ENCODE peak calls at places on chromosome 13, in four cellular contexts. M, O, L and I are unnamed samples.

GRCh38 chr13:74204606-74205312 is 70.6 kb upstream of the KLF12 start:
- DNase-seq in L (no peak), O (peak; percentile 31), M (no peak), I (no peak)

GRCh38 chr13:85543144-85543543 is 256.1 kb downstream of the SLITRK6 start:
- DNase-seq in L (no peak), M (no peak), O (no peak), I (no peak)

GRCh38 chr13:99659234-99659633 is 158.0 kb downstream of the TM9SF2 start:
- DNase-seq in O (no peak), M (no peak), L (no peak), I (no peak)

GRCh38 chr13:42114912-42115311 is 66.5 kb downstream of the DGKH start:
- DNase-seq in O (no peak), M (no peak), L (no peak), I (no peak)

GRCh38 chr13:27923794-27924528 is 4.2 kb downstream of the PDX1 start:
- DNase-seq in L (no peak), M (no peak), O (no peak), I (no peak)

GRCh38 chr13:111247552-111247951 is 72.9 kb upstream of the TEX29 start:
- DNase-seq in L (no peak), O (no peak), M (no peak), I (peak; percentile 17)

GRCh38 chr13:38167164-38167822 is 182.4 kb upstream of the UFM1 start:
- DNase-seq in L (no peak), M (no peak), O (no peak), I (no peak)

GRCh38 chr13:113907637-113908617 is 44.1 kb upstream of the GAS6 start:
- DNase-seq in L (no peak), M (peak; percentile 54), O (peak; percentile 78), I (no peak)

GRCh38 chr13:30906411-30906990 is 430 bp downstream of the MEDAG start:
- DNase-seq in O (no peak), M (no peak), L (no peak), I (peak; percentile 55)

GRCh38 chr13:108322206-108322824 is 52.8 kb downstream of the TNFSF13B start:
- DNase-seq in M (peak; percentile 11), L (peak; percentile 51), O (peak; percentile 49), I (no peak)

GRCh38 chr13:81275666-81276258 is 934.8 kb upstream of the SPRY2 start:
- DNase-seq in O (no peak), M (no peak), L (peak; percentile 3), I (no peak)

GRCh38 chr13:26707122-26708006 is 53.2 kb downstream of the GPR12 start:
- DNase-seq in L (peak; percentile 65), M (peak; percentile 20), O (peak; percentile 43), I (no peak)

GRCh38 chr13:113448885-113449692 is 4.2 kb downstream of the ADPRHL1 start:
- DNase-seq in M (no peak), L (peak; percentile 100), O (no peak), I (no peak)

GRCh38 chr13:107650081-107650701 is 565.1 kb downstream of the LIG4 start:
- DNase-seq in M (no peak), O (no peak), L (peak; percentile 37), I (peak; percentile 47)

GRCh38 chr13:95970878-95971277 is 82.3 kb downstream of the UGGT2 start:
- DNase-seq in O (no peak), L (no peak), M (no peak), I (no peak)

GRCh38 chr13:59230484-59231264 is 933.1 kb downstream of the DIAPH3 start:
- DNase-seq in L (no peak), O (no peak), M (no peak), I (no peak)

GRCh38 chr13:94419304-94419943 is 60.1 kb downstream of the DCT start:
- DNase-seq in L (no peak), M (no peak), O (peak; percentile 11), I (no peak)

GRCh38 chr13:61766667-61767058 is 351.0 kb upstream of the PCDH20 start:
- DNase-seq in L (no peak), M (no peak), O (no peak), I (no peak)

GRCh38 chr13:45206340-45206739 is 5.5 kb upstream of the KCTD4 start:
- DNase-seq in L (no peak), O (peak; percentile 90), M (no peak), I (no peak)

GRCh38 chr13:90412980-90413379 is 934.5 kb upstream of the MIR17HG start:
- DNase-seq in L (no peak), O (no peak), M (no peak), I (no peak)

GRCh38 chr13:95740921-95741320 is 64.0 kb downstream of the DNAJC3 start:
- DNase-seq in L (no peak), O (no peak), M (no peak), I (no peak)

GRCh38 chr13:100396771-100397170 is 191.8 kb downstream of the GGACT start:
- DNase-seq in L (no peak), M (no peak), O (no peak), I (no peak)

GRCh38 chr13:58619396-58620113 is 988.0 kb downstream of the PCDH17 start:
- DNase-seq in M (no peak), O (no peak), L (no peak), I (no peak)

GRCh38 chr13:70723732-70724131 is 615.5 kb upstream of the KLHL1 start:
- DNase-seq in M (no peak), O (no peak), L (no peak), I (no peak)

GRCh38 chr13:24152292-24153214 is 8.0 kb upstream of the SPATA13 start:
- DNase-seq in O (no peak), M (no peak), L (no peak), I (no peak)

GRCh38 chr13:93388701-93389100 is 162.1 kb downstream of the GPC6 start:
- DNase-seq in L (no peak), M (no peak), O (no peak), I (no peak)